ENCODE peak calls at places on chromosomes 5 and 9, in eight cellular contexts. H, T, Z, L, V, N, W and Q are unnamed samples.

GRCh38 chr5:472076-472655 is 29.2 kb downstream of the EXOC3 start:
- DNase-seq in W (peak; percentile 20), H (peak; percentile 42), L (peak; percentile 12), V (no peak), T (peak; percentile 44), Z (no peak), N (no peak), Q (no peak)

GRCh38 chr5:164637931-164638521 is 1132.6 kb downstream of the MAT2B start:
- DNase-seq in L (no peak), N (no peak), V (no peak), H (peak; percentile 7), T (no peak), W (no peak), Z (no peak), Q (no peak)

GRCh38 chr9:32486839-32487562 is 39.0 kb downstream of the RIGI start:
- DNase-seq in W (no peak), L (peak; percentile 17), N (no peak), Z (peak; percentile 64), H (no peak), T (no peak), V (peak; percentile 93), Q (no peak)

GRCh38 chr9:127451681-127452480 is 571 bp downstream of the LRSAM1 start:
- DNase-seq in L (peak; percentile 29), W (peak; percentile 53), Z (peak; percentile 36), T (peak; percentile 72), N (no peak), V (peak; percentile 57), H (peak; percentile 40), Q (peak; percentile 11)

GRCh38 chr5:78809444-78809843 is 160.9 kb upstream of the LHFPL2 start:
- DNase-seq in L (no peak), Z (no peak), N (no peak), V (no peak), T (no peak), H (no peak), W (no peak), Q (no peak)

GRCh38 chr5:57002959-57003485 is 51.1 kb upstream of the MIER3 start:
- DNase-seq in T (peak; percentile 6), N (no peak), V (no peak), H (no peak), Z (no peak), W (no peak), L (no peak), Q (no peak)

GRCh38 chr5:151647320-151647861 is 39.3 kb downstream of the SPARC start:
- DNase-seq in H (no peak), L (no peak), Z (no peak), T (no peak), N (no peak), W (no peak), V (no peak), Q (no peak)

GRCh38 chr5:53151713-53152458 is 42.3 kb upstream of the MOCS2 start:
- DNase-seq in Z (peak; percentile 93), W (no peak), H (peak; percentile 19), N (no peak), T (peak; percentile 63), L (peak; percentile 86), V (peak; percentile 93), Q (no peak)

GRCh38 chr9:129887210-129888084 is 52.2 kb downstream of the USP20 start:
- DNase-seq in T (no peak), V (peak; percentile 81), L (peak; percentile 74), H (no peak), N (no peak), Z (peak; percentile 73), W (peak; percentile 66), Q (no peak)

GRCh38 chr9:14399736-14400657 is 86.1 kb upstream of the NFIB start:
- DNase-seq in W (no peak), N (no peak), H (no peak), L (no peak), V (no peak), T (no peak), Z (no peak), Q (no peak)

GRCh38 chr9:134060546-134060945 is 7.3 kb downstream of the BRD3 start:
- DNase-seq in W (no peak), N (no peak), T (no peak), Z (no peak), L (no peak), V (no peak), H (no peak), Q (no peak)

GRCh38 chr5:1524799-1525623 is 1.3 kb upstream of the LPCAT1 start:
- DNase-seq in T (no peak), H (peak; percentile 4), W (peak; percentile 5), V (no peak), Z (no peak), L (no peak), N (no peak), Q (no peak)

GRCh38 chr5:95641803-95642220 is 4.8 kb upstream of the RFESD start:
- DNase-seq in L (no peak), Z (no peak), N (no peak), H (peak; percentile 89), W (no peak), T (peak; percentile 68), V (peak; percentile 54), Q (no peak)

GRCh38 chr5:135191084-135191826 is 157.2 kb upstream of the PITX1 start:
- DNase-seq in T (peak; percentile 93), L (peak; percentile 50), W (peak; percentile 75), N (peak; percentile 57), H (peak; percentile 79), Z (peak; percentile 58), V (peak; percentile 68), Q (peak; percentile 60)

GRCh38 chr5:54226215-54226614 is 84.2 kb downstream of the ARL15 start:
- DNase-seq in N (no peak), T (no peak), Z (no peak), V (no peak), W (no peak), L (no peak), H (no peak), Q (no peak)

GRCh38 chr5:129063483-129064136 is 30.9 kb upstream of the ISOC1 start:
- DNase-seq in V (no peak), T (peak; percentile 63), H (no peak), N (no peak), W (no peak), L (peak; percentile 0), Z (no peak), Q (no peak)

GRCh38 chr9:119365291-119366027 is 3.8 kb downstream of the BRINP1 start:
- DNase-seq in N (no peak), T (peak; percentile 72), V (no peak), H (no peak), Z (peak; percentile 33), W (no peak), L (no peak), Q (no peak)

GRCh38 chr5:143889986-143890385 is 78.0 kb downstream of the HMHB1 start:
- DNase-seq in L (peak; percentile 67), T (no peak), V (peak; percentile 49), Z (peak; percentile 29), N (no peak), H (no peak), W (no peak), Q (no peak)

GRCh38 chr5:110109685-110110084 is 420.0 kb downstream of the MAN2A1 start:
- DNase-seq in Z (no peak), T (no peak), L (no peak), V (no peak), N (no peak), W (no peak), H (no peak), Q (no peak)
- H3K4me3 ChIP-seq in Z (no peak overlapping the region), T (no peak overlapping the region), L (no peak overlapping the region), V (no peak overlapping the region), N (no peak overlapping the region), W (no peak overlapping the region), H (no peak overlapping the region), Q (no peak overlapping the region)

GRCh38 chr9:35489313-35490154 is at the start of gene RUSC2:
- DNase-seq in W (no peak), N (peak; percentile 68), Z (peak; percentile 86), T (peak; percentile 95), H (peak; percentile 87), V (peak; percentile 90), L (peak; percentile 85), Q (no peak)

GRCh38 chr9:35490155-35490909 is 421 bp downstream of the RUSC2 start:
- DNase-seq in V (no peak), W (no peak), N (no peak), H (peak; percentile 48), Z (no peak), L (no peak), T (peak; percentile 51), Q (no peak)

GRCh38 chr9:35487066-35487465 is 2.8 kb upstream of the RUSC2 start:
- DNase-seq in V (no peak), L (no peak), N (no peak), T (no peak), H (no peak), Z (no peak), W (no peak), Q (no peak)

GRCh38 chr9:35488019-35488418 is 1.9 kb upstream of the RUSC2 start:
- DNase-seq in L (no peak), T (no peak), V (no peak), W (no peak), H (no peak), Z (no peak), N (no peak), Q (no peak)

GRCh38 chr9:35488566-35489312 is 1.2 kb upstream of the RUSC2 start:
- DNase-seq in L (no peak), T (no peak), Z (no peak), N (no peak), H (peak; percentile 70), W (no peak), V (no peak), Q (no peak)
- TF ChIP-seq CTCF in L (no peak), T (no peak), Z (no peak), N (no peak), H (no peak), W (no peak), V (no peak), Q (no peak)

GRCh38 chr5:159883522-159883950 is 32.7 kb upstream of the ADRA1B start:
- DNase-seq in H (no peak), Z (peak; percentile 52), N (no peak), L (peak; percentile 79), T (no peak), V (peak; percentile 89), W (no peak), Q (no peak)
- H3K36me3 ChIP-seq in H (no peaks in the 10 kb centered on the region), Z (no peaks in the 10 kb centered on the region), N (no peaks in the 10 kb centered on the region), L (no peaks in the 10 kb centered on the region), T (no peaks in the 10 kb centered on the region), V (no peaks in the 10 kb centered on the region), W (no peaks in the 10 kb centered on the region), Q (no peaks in the 10 kb centered on the region)

DNA sequence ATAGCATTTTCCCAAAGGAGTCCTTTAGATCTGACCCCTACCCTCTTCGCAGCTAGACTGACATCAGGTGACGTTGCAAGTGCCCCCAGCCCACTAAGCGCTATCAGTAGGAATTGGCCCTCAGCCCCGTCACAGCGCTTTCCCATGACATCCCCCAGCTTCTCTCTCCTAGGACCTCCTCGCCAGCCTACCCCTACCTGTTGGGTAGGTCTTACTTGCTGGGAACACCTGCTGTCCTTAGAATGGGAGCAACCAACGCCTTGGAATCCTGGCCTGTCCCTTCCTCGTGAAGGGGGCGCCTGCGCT is 589 bp upstream of the PIP5K1B start:
- DNase-seq in V (no peak), Z (no peak), T (no peak), L (no peak), H (no peak), W (no peak), N (no peak), Q (no peak)
- H3K4me3 ChIP-seq in V (no peak overlapping the region), Z (no peak overlapping the region), T (peak overlapping the region; percentile 84), L (no peak overlapping the region), H (peak overlapping the region; percentile 25), W (no peak overlapping the region), N (no peak overlapping the region), Q (no peak overlapping the region)